ENCODE peak calls at places on chromosomes 6 and 20, in five cellular contexts. G is GM23338, B is HCT116, Q is PC-9, F is mammary epithelial cell. I is an unnamed sample.
A peak's percentile ranks its signal among the peaks of the same experiment; 100 is the strongest.

GRCh38 chr20:36105731-36106226 is 48.8 kb upstream of the EPB41L1 start:
- DNase-seq in Q (no peak), B (no peak), G (no peak), F (no peak), I (no peak)

GRCh38 chr6:44216677-44217331 is at the start of gene MYMX:
- DNase-seq in G (peak; percentile 81), Q (no peak), B (no peak), F (no peak), I (no peak)

GRCh38 chr20:39886650-39887190 is 802.3 kb downstream of the MAFB start:
- DNase-seq in F (no peak), B (no peak), Q (no peak), G (no peak), I (no peak)

GRCh38 chr20:49957487-49957938 is 21.3 kb downstream of the RNF114 start:
- DNase-seq in F (no peak), B (no peak), G (no peak), Q (no peak), I (no peak)

GRCh38 chr20:63009044-63009961 is 2.5 kb upstream of the BHLHE23 start:
- DNase-seq in F (peak; percentile 55), B (peak; percentile 33), G (peak; percentile 91), Q (peak; percentile 60), I (peak; percentile 75)

GRCh38 chr6:55679503-55679902 is 100.5 kb upstream of the HMGCLL1 start:
- DNase-seq in Q (no peak), F (no peak), G (no peak), B (no peak), I (no peak)

GRCh38 chr6:33959661-33960344 is 156.0 kb upstream of the MLN start:
- DNase-seq in F (peak; percentile 10), B (no peak), G (no peak), Q (no peak), I (no peak)

GRCh38 chr6:106300944-106301343 is 24.6 kb downstream of the ATG5 start:
- DNase-seq in G (peak; percentile 53), Q (no peak), B (no peak), F (peak; percentile 42), I (peak; percentile 41)

GRCh38 chr6:85460154-85460950 is 10.5 kb downstream of the NT5E start:
- DNase-seq in F (no peak), B (no peak), G (no peak), Q (no peak), I (no peak)
- H2AFZ ChIP-seq in F (no peak overlapping the region), B (no peak overlapping the region), G (peak overlapping the region; percentile 94), Q (no peak overlapping the region), I (peak overlapping the region; percentile 85)

GRCh38 chr20:25250508-25250907 is 2.6 kb downstream of the PYGB start:
- DNase-seq in B (no peak), F (no peak), G (no peak), Q (no peak), I (no peak)
- H3K4me1 ChIP-seq in B (peaks cover 46% of the 10 kb centered on the region), F (peaks cover 59% of the 10 kb centered on the region), G (peaks cover 16% of the 10 kb centered on the region), Q (peaks cover 77% of the 10 kb centered on the region), I (peaks cover 33% of the 10 kb centered on the region)

GRCh38 chr20:43915209-43916072 is 789 bp downstream of the TOX2 start:
- DNase-seq in Q (peak; percentile 52), B (no peak), F (no peak), G (peak; percentile 67), I (no peak)
- H2AFZ ChIP-seq in Q (peak overlapping the region; percentile 69), B (no peak overlapping the region), F (peak overlapping the region; percentile 77), G (peak overlapping the region; percentile 94), I (no peak overlapping the region)

GRCh38 chr6:150204705-150205472 is 62.0 kb downstream of the PPP1R14C start:
- DNase-seq in G (no peak), B (no peak), F (no peak), Q (no peak), I (no peak)

GRCh38 chr6:150202934-150203333 is 60.1 kb downstream of the PPP1R14C start:
- DNase-seq in Q (no peak), G (no peak), F (peak; percentile 42), B (no peak), I (no peak)

GRCh38 chr6:150202404-150202803 is 59.6 kb downstream of the PPP1R14C start:
- DNase-seq in B (no peak), G (no peak), F (peak; percentile 66), Q (peak; percentile 46), I (no peak)

GRCh38 chr6:150203871-150204545 is 61.2 kb downstream of the PPP1R14C start:
- DNase-seq in Q (no peak), F (no peak), G (no peak), B (no peak), I (no peak)

DNA sequence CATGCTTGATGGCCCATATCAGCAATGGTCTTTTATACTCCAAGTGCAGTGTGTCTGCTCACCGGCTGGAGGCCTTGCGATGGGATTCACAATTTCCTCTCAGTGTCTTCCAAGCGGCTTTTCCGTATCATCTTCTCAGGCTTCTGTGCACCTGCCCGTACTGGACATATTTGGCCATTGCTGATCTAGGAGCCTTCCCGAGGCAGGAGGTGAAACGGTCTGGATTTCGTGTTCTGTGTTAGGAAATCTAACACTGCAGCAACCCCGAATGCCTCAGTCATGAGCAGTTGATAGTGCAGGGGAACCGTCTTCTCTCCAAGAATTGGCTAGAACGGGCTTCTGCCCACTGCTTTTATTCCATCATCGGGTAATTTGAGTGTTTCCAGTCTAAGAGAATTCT is 60.5 kb downstream of the PPP1R14C start:
- DNase-seq in F (no peak), Q (no peak), B (no peak), G (no peak), I (no peak)
- H3K4me1 ChIP-seq in F (peaks cover 24% of the 10 kb centered on the region), Q (peaks cover 30% of the 10 kb centered on the region), B (peaks cover 10% of the 10 kb centered on the region), G (no peaks in the 10 kb centered on the region), I (no peaks in the 10 kb centered on the region)

GRCh38 chr6:22896716-22897115 is 327.4 kb downstream of the HDGFL1 start:
- DNase-seq in B (no peak), G (peak; percentile 61), Q (no peak), F (no peak), I (no peak)
- H2AFZ ChIP-seq in B (no peak overlapping the region), G (no peak overlapping the region), Q (no peak overlapping the region), F (no peak overlapping the region), I (no peak overlapping the region)

DNA sequence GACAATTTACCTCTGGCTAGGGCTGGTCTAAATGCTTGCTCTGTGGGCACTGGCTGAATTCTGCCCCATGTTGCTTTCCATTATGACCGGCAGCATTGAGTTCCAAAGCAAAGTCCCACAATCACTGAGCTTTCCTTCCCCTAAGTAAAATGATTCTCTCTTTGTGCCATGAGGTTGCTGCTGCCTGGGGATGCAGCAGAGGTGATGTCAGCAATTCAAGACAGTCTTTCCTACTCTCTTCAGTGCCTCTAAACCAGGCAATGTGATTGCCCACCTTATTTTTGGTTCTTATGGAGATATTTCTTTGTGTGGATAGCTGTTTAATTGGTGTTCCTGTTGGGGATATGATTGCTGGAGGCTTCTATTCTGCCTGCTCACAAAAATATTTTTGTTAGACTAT is 1043.9 kb upstream of the EPHA7 start:
- DNase-seq in Q (no peak), G (peak; percentile 12), B (no peak), F (no peak), I (no peak)
- H3K4me1 ChIP-seq in Q (no peaks in the 10 kb centered on the region), G (peaks cover 30% of the 10 kb centered on the region), B (no peaks in the 10 kb centered on the region), F (no peaks in the 10 kb centered on the region), I (no peaks in the 10 kb centered on the region)

GRCh38 chr20:47484303-47484702 is 17.4 kb upstream of the NCOA3 start:
- DNase-seq in G (no peak), Q (no peak), F (no peak), B (no peak), I (peak; percentile 49)

GRCh38 chr20:47490795-47491194 is 10.9 kb upstream of the NCOA3 start:
- DNase-seq in Q (no peak), B (no peak), G (no peak), F (no peak), I (no peak)

GRCh38 chr20:47482705-47483104 is 19.0 kb upstream of the NCOA3 start:
- DNase-seq in B (no peak), G (no peak), F (no peak), Q (no peak), I (no peak)

GRCh38 chr20:47489448-47489872 is 12.2 kb upstream of the NCOA3 start:
- DNase-seq in B (no peak), Q (no peak), G (no peak), F (no peak), I (peak; percentile 81)

GRCh38 chr20:47487175-47487917 is 14.3 kb upstream of the NCOA3 start:
- DNase-seq in Q (peak; percentile 50), G (no peak), F (peak; percentile 58), B (no peak), I (peak; percentile 96)
- H2AFZ ChIP-seq in Q (no peak overlapping the region), G (peak overlapping the region; percentile 33), F (no peak overlapping the region), B (no peak overlapping the region), I (peak overlapping the region; percentile 3)

GRCh38 chr20:57263767-57264150 is 2.7 kb downstream of the BMP7 start:
- DNase-seq in Q (no peak), G (no peak), F (no peak), B (no peak), I (no peak)
- H3K4me1 ChIP-seq in Q (no peaks in the 10 kb centered on the region), G (peaks cover 70% of the 10 kb centered on the region), F (peaks cover 5% of the 10 kb centered on the region), B (no peaks in the 10 kb centered on the region), I (peaks cover 70% of the 10 kb centered on the region)

I was measured in OCI-LY7.